ENCODE peak calls at places on chromosomes 7 and 10, in nine cellular contexts. N, K, G, Z, P, F, M, O and Q are unnamed samples.

GRCh38 chr7:7529328-7529727 is 6.3 kb downstream of the COL28A1 start:
- DNase-seq in N (no peak), K (peak), G (no peak), Z (no peak), P (no peak), F (no peak), M (no peak), O (no peak), Q (no peak)

GRCh38 chr10:69503001-69503895 is 52.0 kb downstream of the TSPAN15 start:
- DNase-seq in N (no peak), K (no peak), G (no peak), Z (no peak), P (no peak), F (no peak), M (no peak), O (no peak), Q (no peak)

GRCh38 chr10:79148452-79149344 is 79.9 kb downstream of the ZMIZ1 start:
- DNase-seq in N (peak), K (peak), G (peak), Z (peak), P (no peak), F (peak), M (no peak), O (no peak), Q (peak)

GRCh38 chr10:96377816-96378294 is 19.1 kb upstream of the OPALIN start:
- DNase-seq in N (peak), K (no peak), G (no peak), Z (no peak), P (no peak), F (peak), M (no peak), O (no peak), Q (no peak)

GRCh38 chr7:83640240-83640639 is 8.7 kb downstream of the SEMA3E start:
- DNase-seq in N (no peak), K (no peak), G (no peak), Z (no peak), P (no peak), F (no peak), M (no peak), O (no peak), Q (no peak)

GRCh38 chr7:121313220-121313792 is 15.5 kb upstream of the WNT16 start:
- DNase-seq in N (no peak), K (no peak), G (no peak), Z (no peak), P (no peak), F (no peak), M (no peak), O (no peak), Q (no peak)

GRCh38 chr7:27124096-27124978 is 6.2 kb downstream of the HOXA4 start:
- DNase-seq in N (peak), K (no peak), G (no peak), Z (no peak), P (no peak), F (no peak), M (no peak), O (no peak), Q (peak)

GRCh38 chr10:17026686-17027485 is 102.7 kb downstream of the CUBN start:
- DNase-seq in N (peak), K (no peak), G (no peak), Z (no peak), P (peak), F (no peak), M (no peak), O (peak), Q (peak)

GRCh38 chr10:30737931-30738391 is 108.4 kb upstream of the LYZL2 start:
- DNase-seq in N (no peak), K (no peak), G (no peak), Z (no peak), P (peak), F (no peak), M (no peak), O (no peak), Q (no peak)

GRCh38 chr7:44673324-44673723 is 66.9 kb downstream of the OGDH start:
- DNase-seq in N (no peak), K (no peak), G (no peak), Z (no peak), P (no peak), F (no peak), M (no peak), O (no peak), Q (no peak)

GRCh38 chr10:128092454-128092853 is 33.8 kb downstream of the MKI67 start:
- DNase-seq in N (peak), K (no peak), G (peak), Z (no peak), P (no peak), F (no peak), M (no peak), O (no peak), Q (peak)

GRCh38 chr10:13483073-13483472 is 45.7 kb downstream of the BEND7 start:
- DNase-seq in N (no peak), K (no peak), G (no peak), Z (no peak), P (no peak), F (no peak), M (no peak), O (no peak), Q (no peak)

GRCh38 chr10:47025253-47025539 is 114.0 kb downstream of the PTPN20 start:
- DNase-seq in N (peak), K (no peak), G (no peak), Z (peak), P (no peak), F (no peak), M (peak), O (no peak), Q (no peak)

GRCh38 chr7:5634107-5634950 is 147.1 kb downstream of the RNF216 start:
- DNase-seq in N (peak), K (no peak), G (peak), Z (peak), P (no peak), F (peak), M (peak), O (no peak), Q (peak)

GRCh38 chr10:6482737-6483362 is 97.2 kb downstream of the PRKCQ start:
- DNase-seq in N (no peak), K (no peak), G (no peak), Z (no peak), P (no peak), F (no peak), M (no peak), O (no peak), Q (no peak)

GRCh38 chr10:176677-177076 is 41.4 kb downstream of the ZMYND11 start:
- DNase-seq in N (no peak), K (no peak), G (no peak), Z (no peak), P (no peak), F (no peak), M (no peak), O (no peak), Q (no peak)

GRCh38 chr10:178723-179122 is 43.5 kb downstream of the ZMYND11 start:
- DNase-seq in N (peak), K (no peak), G (no peak), Z (no peak), P (no peak), F (no peak), M (no peak), O (no peak), Q (no peak)

GRCh38 chr10:182441-183201 is 47.4 kb downstream of the ZMYND11 start:
- DNase-seq in N (no peak), K (no peak), G (no peak), Z (no peak), P (peak), F (no peak), M (no peak), O (no peak), Q (peak)

GRCh38 chr10:173741-174140 is 38.5 kb downstream of the ZMYND11 start:
- DNase-seq in N (no peak), K (no peak), G (no peak), Z (no peak), P (no peak), F (no peak), M (no peak), O (no peak), Q (peak)

GRCh38 chr10:178208-178607 is 43.0 kb downstream of the ZMYND11 start:
- DNase-seq in N (peak), K (peak), G (no peak), Z (peak), P (no peak), F (no peak), M (no peak), O (no peak), Q (peak)
- TF ChIP-seq CTCF in N (peak), K (peak), G (peak), Z (peak), P (peak), F (peak), M (no peak), O (peak), Q (peak)

GRCh38 chr7:129789652-129790051 is 163.1 kb downstream of the UBE2H start:
- DNase-seq in N (no peak), K (no peak), G (no peak), Z (no peak), P (no peak), F (no peak), M (no peak), O (no peak), Q (no peak)
- TF ChIP-seq CTCF in N (no peak), K (no peak), G (no peak), Z (no peak), P (no peak), F (no peak), M (no peak), O (no peak), Q (no peak)

DNA sequence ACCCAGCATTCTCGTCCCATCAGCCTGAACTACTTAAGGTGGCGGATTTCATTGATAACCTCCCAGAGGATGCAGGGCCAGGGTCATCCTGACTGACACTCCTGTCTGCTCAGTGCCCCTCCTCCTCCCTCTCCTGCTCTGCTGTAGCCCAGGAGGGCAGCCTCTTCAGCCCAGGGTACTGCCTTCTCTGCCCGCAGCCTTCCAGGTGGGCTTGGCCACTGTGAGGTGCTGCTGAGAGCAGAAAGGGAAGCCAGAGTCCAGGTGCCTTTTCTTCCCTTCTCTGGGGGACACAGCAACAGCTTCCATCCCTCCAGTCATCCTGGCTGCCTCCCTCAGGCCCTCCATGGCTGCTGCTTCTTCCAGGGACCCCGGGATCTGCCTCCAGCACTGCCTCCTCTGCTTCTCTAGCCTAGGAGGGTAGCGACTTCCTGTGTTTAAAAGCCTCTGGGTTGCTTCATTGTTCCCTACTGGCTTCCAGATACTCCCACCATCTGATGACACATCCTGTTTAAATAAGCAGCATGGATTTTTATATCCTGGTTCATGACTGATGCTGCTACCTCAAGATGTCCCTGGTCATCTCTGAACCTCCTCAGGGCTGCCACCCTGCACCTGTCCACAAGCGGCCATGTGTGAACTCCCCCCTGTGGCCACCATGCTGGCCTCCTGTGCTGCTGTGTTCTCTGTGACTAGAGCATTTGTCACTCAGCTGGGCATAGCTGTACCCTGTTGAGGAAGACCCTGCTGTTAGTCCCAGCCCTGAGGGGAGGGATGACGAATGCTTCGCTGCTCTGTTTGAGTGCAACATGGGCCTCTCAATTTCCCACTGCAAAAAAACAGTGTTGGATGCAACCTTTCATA is 55.8 kb downstream of the AKR1C4 start:
- DNase-seq in N (no peak), K (peak), G (no peak), Z (no peak), P (no peak), F (no peak), M (peak), O (no peak), Q (peak)
- TF ChIP-seq CTCF in N (no peak), K (peak), G (no peak), Z (no peak), P (no peak), F (no peak), M (no peak), O (no peak), Q (no peak)

DNA sequence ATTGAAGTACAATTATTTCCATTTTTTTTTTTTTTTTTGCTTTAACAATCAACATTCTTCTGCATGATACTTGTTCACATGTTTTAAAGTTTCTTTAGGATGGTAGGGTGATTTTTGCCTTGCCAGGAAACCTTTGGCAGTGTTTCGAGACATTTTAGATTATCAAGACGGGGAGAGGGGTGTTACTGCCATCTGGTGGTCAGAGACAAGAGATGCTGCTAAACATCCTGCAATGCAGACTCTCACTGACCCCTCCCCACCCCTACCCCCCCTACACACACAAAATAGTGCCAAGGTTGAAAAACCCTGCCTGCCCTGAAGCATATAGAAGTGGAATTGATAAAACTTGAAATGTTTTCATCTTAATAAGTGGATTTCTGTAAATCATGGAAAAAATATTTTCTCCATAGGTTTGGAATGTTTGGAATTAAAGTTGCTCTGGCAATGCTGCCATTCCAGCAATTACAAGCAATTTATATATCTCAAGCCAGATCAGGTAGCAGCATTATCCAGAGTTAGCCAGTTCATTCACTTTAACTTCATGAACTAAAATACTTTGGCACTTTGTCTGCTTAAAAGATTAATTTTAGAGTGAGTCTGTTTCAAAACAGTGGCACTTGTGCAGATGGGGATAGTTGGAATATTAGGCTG is 62.1 kb downstream of the SDHAF3 start:
- DNase-seq in N (peak), K (peak), G (no peak), Z (peak), P (peak), F (peak), M (peak), O (peak), Q (peak)
- TF ChIP-seq CTCF in N (peak), K (peak), G (peak), Z (peak), P (peak), F (peak), M (peak), O (peak), Q (peak)

GRCh38 chr10:133274751-133275682 is 1.7 kb downstream of the ADAM8 start:
- DNase-seq in N (no peak), K (no peak), G (no peak), Z (no peak), P (peak), F (no peak), M (no peak), O (peak), Q (no peak)
- TF ChIP-seq CTCF in N (no peak), K (no peak), G (no peak), Z (no peak), P (peak), F (no peak), M (no peak), O (no peak), Q (no peak)

GRCh38 chr7:156275292-156275691 is 365.3 kb upstream of the RNF32 start:
- DNase-seq in N (no peak), K (no peak), G (no peak), Z (no peak), P (no peak), F (no peak), M (no peak), O (no peak), Q (no peak)
- TF ChIP-seq CTCF in N (no peak), K (no peak), G (no peak), Z (no peak), P (no peak), F (no peak), M (no peak), O (no peak), Q (no peak)

GRCh38 chr10:117170244-117170643 is 27.0 kb upstream of the KCNK18 start:
- DNase-seq in N (no peak), K (no peak), G (no peak), Z (no peak), P (no peak), F (no peak), M (no peak), O (no peak), Q (no peak)

GRCh38 chr10:117174439-117175214 is 22.7 kb upstream of the KCNK18 start:
- DNase-seq in N (peak), K (peak), G (peak), Z (peak), P (peak), F (peak), M (peak), O (peak), Q (peak)

GRCh38 chr10:117178190-117178589 is 19.1 kb upstream of the KCNK18 start:
- DNase-seq in N (no peak), K (no peak), G (no peak), Z (no peak), P (no peak), F (no peak), M (no peak), O (no peak), Q (no peak)

GRCh38 chr10:117175215-117175900 is 21.9 kb upstream of the KCNK18 start:
- DNase-seq in N (no peak), K (peak), G (no peak), Z (peak), P (peak), F (no peak), M (peak), O (no peak), Q (no peak)

GRCh38 chr10:117175901-117176534 is 21.3 kb upstream of the KCNK18 start:
- DNase-seq in N (peak), K (peak), G (peak), Z (peak), P (no peak), F (peak), M (peak), O (peak), Q (peak)
- TF ChIP-seq CTCF in N (peak), K (peak), G (peak), Z (peak), P (peak), F (peak), M (peak), O (peak), Q (peak)